ENCODE peak calls at places on chromosomes 11 and 22, in nine cellular contexts. N is naive thymus-derived CD8-positive, alpha-beta T cell; B is right atrium auricular region; M is hypothalamus; O is NCI-H1092; V is brain microvascular endothelial cell; K is AG09319; R is amygdala; E is thoracic aorta. X is an unnamed sample.

GRCh38 chr22:49533886-49534285 is 293.8 kb downstream of the BRD1 start:
- DNase-seq in N (no peak), B (no peak), M (no peak), O (no peak), V (no peak), K (no peak), R (no peak), E (no peak), X (no peak)

GRCh38 chr22:19062909-19063308 is 59.3 kb downstream of the DGCR2 start:
- DNase-seq in N (no peak), B (no peak), M (no peak), O (no peak), V (no peak), K (no peak), R (no peak), E (no peak), X (no peak)

GRCh38 chr22:46066691-46067090 is 83.6 kb upstream of the PPARA start:
- DNase-seq in N (no peak), B (no peak), M (no peak), O (no peak), V (no peak), K (no peak), R (no peak), E (no peak), X (no peak)

GRCh38 chr11:86473991-86474833 is 99.5 kb downstream of the CCDC81 start:
- DNase-seq in N (no peak), B (peak; percentile 74), M (no peak), O (no peak), V (no peak), K (no peak), R (no peak), E (no peak), X (no peak)

GRCh38 chr22:43843783-43844530 is 18.4 kb downstream of the SULT4A1 start:
- DNase-seq in N (no peak), B (no peak), M (no peak), O (no peak), V (no peak), K (no peak), R (no peak), E (no peak), X (no peak)

GRCh38 chr11:123217897-123218296 is 22.8 kb upstream of the CLMP start:
- DNase-seq in N (no peak), B (no peak), M (no peak), O (no peak), V (no peak), K (no peak), R (no peak), E (no peak), X (no peak)

GRCh38 chr22:47059701-47060161 is 297.3 kb downstream of the TBC1D22A start:
- DNase-seq in N (no peak), B (no peak), M (no peak), O (no peak), V (no peak), K (no peak), R (no peak), E (no peak), X (no peak)

GRCh38 chr11:75797796-75798195 is 17.2 kb upstream of the UVRAG start:
- DNase-seq in N (no peak), B (no peak), M (no peak), O (no peak), V (no peak), K (no peak), R (no peak), E (no peak), X (no peak)

GRCh38 chr11:61906522-61906909 is 10.8 kb downstream of the RAB3IL1 start:
- DNase-seq in N (no peak), B (no peak), M (no peak), O (no peak), V (no peak), K (no peak), R (no peak), E (no peak), X (no peak)

GRCh38 chr11:77508031-77508430 is 34.1 kb upstream of the PAK1 start:
- DNase-seq in N (no peak), B (no peak), M (no peak), O (no peak), V (no peak), K (no peak), R (no peak), E (no peak), X (no peak)

GRCh38 chr22:24424001-24424900 is 3.1 kb upstream of the ADORA2A start:
- DNase-seq in N (peak; percentile 46), B (no peak), M (no peak), O (no peak), V (no peak), K (no peak), R (no peak), E (no peak), X (no peak)

GRCh38 chr11:3735827-3736226 is 61.5 kb downstream of the NUP98 start:
- DNase-seq in N (no peak), B (no peak), M (no peak), O (no peak), V (peak; percentile 14), K (no peak), R (no peak), E (no peak), X (no peak)

GRCh38 chr11:9662273-9662672 is 1.6 kb upstream of the SWAP70 start:
- DNase-seq in N (no peak), B (no peak), M (no peak), O (no peak), V (no peak), K (no peak), R (no peak), E (no peak), X (no peak)

GRCh38 chr11:110621826-110622225 is 90.4 kb downstream of the ARHGAP20 start:
- DNase-seq in N (no peak), B (no peak), M (no peak), O (no peak), V (no peak), K (no peak), R (no peak), E (no peak), X (no peak)

GRCh38 chr11:126025822-126026221 is 36.8 kb downstream of the CDON start:
- DNase-seq in N (no peak), B (no peak), M (no peak), O (no peak), V (no peak), K (no peak), R (no peak), E (no peak), X (no peak)

GRCh38 chr11:57546869-57547518 is 9.6 kb downstream of the SMTNL1 start:
- DNase-seq in N (no peak), B (no peak), M (no peak), O (no peak), V (peak; percentile 46), K (no peak), R (no peak), E (no peak), X (no peak)

GRCh38 chr11:119262668-119263351 is 54.1 kb downstream of the MCAM start:
- DNase-seq in N (no peak), B (no peak), M (no peak), O (no peak), V (peak; percentile 30), K (no peak), R (no peak), E (no peak), X (no peak)

GRCh38 chr11:77039491-77040400 is 5.5 kb downstream of the B3GNT6 start:
- DNase-seq in N (peak; percentile 19), B (no peak), M (no peak), O (peak; percentile 43), V (peak; percentile 24), K (no peak), R (no peak), E (no peak), X (no peak)

GRCh38 chr11:124970925-124971324 is 16.9 kb downstream of the CCDC15 start:
- DNase-seq in N (no peak), B (no peak), M (no peak), O (no peak), V (peak; percentile 6), K (no peak), R (no peak), E (no peak), X (no peak)

GRCh38 chr11:65132988-65133700 is 1.2 kb downstream of the SYVN1 start:
- DNase-seq in N (peak; percentile 36), B (no peak), M (no peak), O (no peak), V (no peak), K (no peak), R (no peak), E (no peak), X (no peak)

GRCh38 chr22:25447067-25447688 is 117.3 kb upstream of the GRK3 start:
- DNase-seq in N (no peak), B (no peak), M (no peak), O (peak; percentile 40), V (no peak), K (no peak), R (no peak), E (no peak), X (no peak)

GRCh38 chr22:50621491-50621880 is 6.5 kb downstream of the ARSA start:
- DNase-seq in N (no peak), B (no peak), M (no peak), O (no peak), V (no peak), K (no peak), R (no peak), E (no peak), X (no peak)

GRCh38 chr11:250740-251299 is 14.0 kb downstream of the PSMD13 start:
- DNase-seq in N (peak; percentile 74), B (no peak), M (no peak), O (no peak), V (peak; percentile 60), K (no peak), R (no peak), E (no peak), X (no peak)

GRCh38 chr22:19598054-19598855 is 74.0 kb upstream of the CLDN5 start:
- DNase-seq in N (no peak), B (no peak), M (no peak), O (no peak), V (no peak), K (no peak), R (no peak), E (no peak), X (no peak)

GRCh38 chr11:23590909-23591308 is 730.6 kb upstream of the CCDC179 start:
- DNase-seq in N (no peak), B (no peak), M (no peak), O (no peak), V (no peak), K (no peak), R (no peak), E (no peak), X (no peak)

GRCh38 chr11:105148241-105148640 is 8.7 kb upstream of the CARD18 start:
- DNase-seq in N (no peak), B (no peak), M (no peak), O (no peak), V (peak; percentile 34), K (no peak), R (no peak), E (no peak), X (no peak)

GRCh38 chr22:22507743-22508273 is 734 bp downstream of the ZNF280B start:
- DNase-seq in N (no peak), B (no peak), M (no peak), O (no peak), V (no peak), K (no peak), R (no peak), E (no peak), X (no peak)

GRCh38 chr11:62705880-62706831 is 1.1 kb downstream of the BSCL2 start:
- DNase-seq in N (peak; percentile 98), B (peak; percentile 96), M (peak; percentile 93), O (peak; percentile 99), V (peak; percentile 89), K (peak; percentile 87), R (peak; percentile 87), E (peak; percentile 91), X (no peak)

GRCh38 chr11:116162541-116163230 is 610.1 kb downstream of the BUD13 start:
- DNase-seq in N (no peak), B (peak; percentile 56), M (peak; percentile 26), O (peak; percentile 96), V (no peak), K (no peak), R (no peak), E (no peak), X (no peak)

GRCh38 chr11:76292583-76293188 is 86.4 kb upstream of the WNT11 start:
- DNase-seq in N (no peak), B (no peak), M (no peak), O (no peak), V (no peak), K (no peak), R (no peak), E (no peak), X (no peak)

GRCh38 chr11:69637956-69638871 is 2.7 kb upstream of the CCND1 start:
- DNase-seq in N (no peak), B (no peak), M (no peak), O (no peak), V (peak; percentile 67), K (no peak), R (no peak), E (no peak), X (no peak)